ENCODE peak calls at places on chromosomes 1 and 21, in seven cellular contexts. G, K, Y, V, Z, L and I are unnamed samples.

GRCh38 chr1:201345081-201345355 is 32.5 kb downstream of the TNNT2 start:
- DNase-seq in G (no peak), K (no peak), Y (no peak), V (no peak), Z (no peak), L (no peak), I (no peak)

GRCh38 chr1:47559944-47560695 is 122.3 kb downstream of the FOXD2 start:
- DNase-seq in G (no peak), K (no peak), Y (no peak), V (no peak), Z (no peak), L (no peak), I (no peak)

GRCh38 chr1:169113613-169114119 is 7.2 kb downstream of the ATP1B1 start:
- DNase-seq in G (no peak), K (peak; percentile 96), Y (peak; percentile 90), V (no peak), Z (no peak), L (no peak), I (no peak)

GRCh38 chr1:34851431-34852105 is 8.0 kb downstream of the SMIM12 start:
- DNase-seq in G (peak; percentile 53), K (peak; percentile 52), Y (no peak), V (no peak), Z (peak; percentile 15), L (no peak), I (no peak)

GRCh38 chr1:1347663-1348419 is 1.4 kb downstream of the DVL1 start:
- DNase-seq in G (no peak), K (no peak), Y (peak; percentile 66), V (no peak), Z (no peak), L (no peak), I (peak; percentile 70)

GRCh38 chr1:82903626-82904025 is 1095.3 kb downstream of the TTLL7 start:
- DNase-seq in G (no peak), K (no peak), Y (no peak), V (no peak), Z (no peak), L (no peak), I (no peak)

GRCh38 chr21:32422064-32422463 is 9.6 kb downstream of the EVA1C start:
- DNase-seq in G (no peak), K (no peak), Y (no peak), V (no peak), Z (no peak), L (no peak), I (no peak)

GRCh38 chr1:98651116-98651625 is 10.3 kb upstream of the SNX7 start:
- DNase-seq in G (no peak), K (no peak), Y (no peak), V (no peak), Z (no peak), L (no peak), I (no peak)

GRCh38 chr21:40516336-40516735 is 330.6 kb downstream of the DSCAM start:
- DNase-seq in G (no peak), K (no peak), Y (no peak), V (no peak), Z (peak; percentile 31), L (no peak), I (no peak)

GRCh38 chr1:30515746-30516504 is 207.5 kb downstream of the MATN1 start:
- DNase-seq in G (no peak), K (no peak), Y (no peak), V (no peak), Z (no peak), L (no peak), I (no peak)

GRCh38 chr1:177256153-177256814 is 85.5 kb downstream of the BRINP2 start:
- DNase-seq in G (peak; percentile 66), K (peak; percentile 88), Y (peak; percentile 89), V (no peak), Z (peak; percentile 59), L (no peak), I (peak; percentile 65)

GRCh38 chr1:97936976-97937375 is 16.1 kb upstream of the DPYD start:
- DNase-seq in G (no peak), K (no peak), Y (no peak), V (no peak), Z (peak; percentile 51), L (peak; percentile 3), I (no peak)

GRCh38 chr21:39479164-39479563 is 27.4 kb downstream of the SH3BGR start:
- DNase-seq in G (no peak), K (no peak), Y (no peak), V (no peak), Z (no peak), L (no peak), I (no peak)

GRCh38 chr1:43312638-43313515 is 12.1 kb downstream of the TIE1 start:
- DNase-seq in G (no peak), K (no peak), Y (no peak), V (no peak), Z (no peak), L (no peak), I (peak; percentile 65)